ENCODE peak calls at places on chromosomes 11 and 22, in six cellular contexts. L is CD4-positive, alpha-beta T cell; K is PC-3; Z is activated CD8-positive, alpha-beta T cell treated with anti-CD3 and anti-CD28 coated beads for 36 hours; S is stimulated activated effector memory CD8-positive, alpha-beta T cell treated with anti-CD3 and anti-CD28 coated beads, Interleukin-12 subunit alpha, Interleukin-12 subunit beta, amount 100 ng/mL, for 72 hours; T is HepG2. A is an unnamed sample.

GRCh38 chr11:93729129-93729616 is 12.1 kb downstream of the TAF1D start:
- ATAC-seq in Z (peak), L (no peak), T (peak), K (peak), S (no peak), A (no peak)

GRCh38 chr11:112780351-112781043 is 180.7 kb upstream of the NCAM1 start:
- ATAC-seq in S (no peak), K (no peak), L (no peak), T (no peak), Z (no peak), A (no peak)

GRCh38 chr22:29080061-29080975 is 7.5 kb downstream of the KREMEN1 start:
- ATAC-seq in K (no peak), Z (no peak), S (no peak), T (no peak), L (no peak), A (no peak)

GRCh38 chr11:134283461-134284230 is 7.5 kb downstream of the GLB1L3 start:
- ATAC-seq in K (no peak), L (no peak), Z (no peak), T (no peak), S (no peak), A (no peak)

GRCh38 chr11:10607462-10607861 is 39.0 kb upstream of the LYVE1 start:
- ATAC-seq in L (no peak), Z (no peak), S (no peak), K (no peak), T (peak), A (no peak)

GRCh38 chr11:107576497-107577086 is 11.1 kb upstream of the ALKBH8 start:
- ATAC-seq in K (peak), Z (peak), T (peak), S (peak), L (peak), A (no peak)

GRCh38 chr11:59053387-59053786 is 32.7 kb upstream of the GLYATL1B start:
- ATAC-seq in L (peak), K (peak), Z (peak), T (peak), S (peak), A (no peak)

GRCh38 chr22:33314316-33314715 is 256.1 kb upstream of the SYN3 start:
- ATAC-seq in S (no peak), K (no peak), L (no peak), T (no peak), Z (no peak), A (no peak)

GRCh38 chr22:22703715-22704114 is 59.3 kb downstream of the GGTLC2 start:
- ATAC-seq in L (no peak), T (no peak), K (peak), Z (no peak), S (peak), A (no peak)

GRCh38 chr11:100855466-100856067 is 168.5 kb downstream of the ARHGAP42 start:
- ATAC-seq in T (no peak), S (no peak), Z (no peak), L (no peak), K (peak), A (no peak)